ENCODE peak calls at places on chromosomes 11 and 22, in six cellular contexts. H is GM04504; Q is KG1; E is activated T-cell treated with anti-CD3 and anti-CD28 coated beads, Interleukin-2, amount 50 U/mL, for 72 hours; S is AG09319; X is activated CD8-positive, alpha-beta memory T cell treated with anti-CD3 and anti-CD28 coated beads, Interleukin-2, amount 50 U/mL, for 4 hours. A is an unnamed sample.

GRCh38 chr22:46047841-46048595 is 71.1 kb upstream of the WNT7B start:
- DNase-seq in S (no peak), E (no peak), X (no peak), Q (no peak), H (no peak), A (no peak)

GRCh38 chr11:73189315-73189714 is 28.8 kb upstream of the P2RY2 start:
- DNase-seq in S (no peak), Q (peak), X (no peak), H (no peak), E (no peak), A (no peak)

GRCh38 chr11:76560219-76560618 is 110.3 kb downstream of the LRRC32 start:
- DNase-seq in S (no peak), H (no peak), X (no peak), E (peak), Q (no peak), A (no peak)

GRCh38 chr11:102493524-102493923 is 37.0 kb downstream of the MMP7 start:
- DNase-seq in Q (no peak), E (no peak), X (no peak), S (no peak), H (no peak), A (no peak)

GRCh38 chr11:17921620-17922473 is 91.0 kb downstream of the SERGEF start:
- DNase-seq in H (no peak), E (no peak), X (no peak), Q (no peak), S (peak), A (peak)

GRCh38 chr11:26753738-26754504 is 32.1 kb upstream of the SLC5A12 start:
- DNase-seq in H (peak), S (peak), X (no peak), E (peak), Q (peak), A (no peak)

GRCh38 chr11:27362032-27362431 is 983 bp downstream of the CCDC34 start:
- DNase-seq in S (no peak), X (no peak), E (no peak), Q (no peak), H (no peak), A (no peak)

GRCh38 chr11:74710291-74710938 is 20.8 kb downstream of the CHRDL2 start:
- DNase-seq in X (no peak), Q (no peak), E (no peak), S (no peak), H (no peak), A (no peak)

GRCh38 chr22:50296658-50297490 is 10.6 kb downstream of the PLXNB2 start:
- DNase-seq in Q (no peak), X (no peak), S (no peak), H (no peak), E (no peak), A (no peak)

GRCh38 chr22:50440544-50441249 is 34.1 kb downstream of the SBF1 start:
- DNase-seq in E (no peak), S (no peak), H (no peak), Q (no peak), X (peak), A (no peak)

GRCh38 chr11:57116654-57117053 is 65.1 kb upstream of the LRRC55 start:
- DNase-seq in E (peak), S (peak), Q (peak), H (no peak), X (no peak), A (peak)

GRCh38 chr11:33697997-33698396 is 2.6 kb downstream of the C11orf91 start:
- DNase-seq in H (no peak), S (no peak), Q (no peak), X (no peak), E (no peak), A (no peak)

GRCh38 chr22:17102297-17102667 is 17.5 kb downstream of the IL17RA start:
- DNase-seq in E (no peak), X (no peak), H (no peak), Q (no peak), S (no peak), A (no peak)

GRCh38 chr11:65468874-65469333 is 29.9 kb upstream of the MALAT1 start:
- DNase-seq in X (peak), S (no peak), H (no peak), Q (no peak), E (peak), A (no peak)

GRCh38 chr11:9851366-9851765 is 187.5 kb downstream of the SWAP70 start:
- DNase-seq in H (no peak), X (no peak), E (no peak), Q (no peak), S (no peak), A (no peak)

GRCh38 chr22:46678785-46679700 is 58.9 kb downstream of the GRAMD4 start:
- DNase-seq in H (peak), X (no peak), E (no peak), Q (no peak), S (no peak), A (no peak)

A was measured in GM04503.